ENCODE peak calls at places on chromosomes 6 and 20, in four cellular contexts. One of them, this sample, is unnamed.
A peak's percentile ranks its signal among the peaks of the same experiment; 100 is the strongest.

GRCh38 chr6:107866606-107867301 is 42.6 kb upstream of the SCML4 start:
- DNase-seq in AG09319: no peak
- DNase-seq in ELR: peak; percentile 56
- DNase-seq in NCI-H2081: peak; percentile 4
- DNase-seq in this sample: peak; percentile 65

GRCh38 chr6:30614843-30615218 is 2.2 kb downstream of the PPP1R10 start:
- DNase-seq in AG09319: peak; percentile 95
- DNase-seq in ELR: peak; percentile 98
- DNase-seq in NCI-H2081: peak; percentile 96
- DNase-seq in this sample: peak; percentile 98

GRCh38 chr20:2688041-2688591 is 4.5 kb upstream of the EBF4 start:
- DNase-seq in AG09319: no peak
- DNase-seq in ELR: peak; percentile 53
- DNase-seq in NCI-H2081: no peak
- DNase-seq in this sample: peak; percentile 59

GRCh38 chr6:47097092-47097945 is 55.2 kb upstream of the ADGRF1 start:
- DNase-seq in AG09319: peak; percentile 69
- DNase-seq in ELR: peak; percentile 86
- DNase-seq in NCI-H2081: peak; percentile 77
- DNase-seq in this sample: peak; percentile 81

GRCh38 chr6:106870069-106870468 is 104.5 kb downstream of the CD24 start:
- DNase-seq in AG09319: no peak
- DNase-seq in ELR: peak; percentile 95
- DNase-seq in NCI-H2081: no peak
- DNase-seq in this sample: peak; percentile 83

GRCh38 chr20:53866787-53867740 is 203.3 kb downstream of the BCAS1 start:
- DNase-seq in AG09319: no peak
- DNase-seq in ELR: peak; percentile 29
- DNase-seq in NCI-H2081: no peak
- DNase-seq in this sample: peak; percentile 32

GRCh38 chr20:17798601-17799000 is 98.8 kb downstream of the BANF2 start:
- DNase-seq in AG09319: no peak
- DNase-seq in ELR: no peak
- DNase-seq in NCI-H2081: no peak
- DNase-seq in this sample: no peak

GRCh38 chr20:19913927-19914614 is 103.1 kb upstream of the NAA20 start:
- DNase-seq in AG09319: no peak
- DNase-seq in ELR: peak; percentile 73
- DNase-seq in NCI-H2081: no peak
- DNase-seq in this sample: peak; percentile 67

GRCh38 chr6:107991061-107991460 is 33.1 kb upstream of the SEC63 start:
- DNase-seq in AG09319: no peak
- DNase-seq in ELR: no peak
- DNase-seq in NCI-H2081: no peak
- DNase-seq in this sample: no peak

GRCh38 chr6:132369526-132369925 is 31.7 kb downstream of the MOXD1 start:
- DNase-seq in AG09319: no peak
- DNase-seq in ELR: peak; percentile 89
- DNase-seq in NCI-H2081: no peak
- DNase-seq in this sample: peak; percentile 95

GRCh38 chr6:21555197-21555596 is 38.4 kb upstream of the SOX4 start:
- DNase-seq in AG09319: no peak
- DNase-seq in ELR: no peak
- DNase-seq in NCI-H2081: no peak
- DNase-seq in this sample: no peak

GRCh38 chr6:218153-219018 is 73.9 kb upstream of the DUSP22 start:
- DNase-seq in AG09319: no peak
- DNase-seq in ELR: no peak
- DNase-seq in NCI-H2081: no peak
- DNase-seq in this sample: no peak

GRCh38 chr20:51500311-51500710 is 42.2 kb downstream of the NFATC2 start:
- DNase-seq in AG09319: no peak
- DNase-seq in ELR: peak; percentile 15
- DNase-seq in NCI-H2081: no peak
- DNase-seq in this sample: peak; percentile 10